ENCODE peak calls at places on chromosome 1, in ten cellular contexts. F is activated CD8-positive, alpha-beta T cell treated with anti-CD3 and anti-CD28 coated beads for 36 hours; Z is central memory CD8-positive, alpha-beta T cell; R is memory B cell; M is activated CD8-positive, alpha-beta memory T cell treated with anti-CD3 and anti-CD28 coated beads, Interleukin-2, amount 10 ng/mL, durations not matched to agents 7 days and 5 days; L is naive thymus-derived CD8-positive, alpha-beta T cell; K is activated T-helper 17 cell treated with anti-CD3 and anti-CD28 coated beads, Interleukin-2, amount 50 U/mL, for 72 hours; H is upper lobe of right lung; C is right cardiac atrium; W is heart left ventricle. X is an unnamed sample.

GRCh38 chr1:55039342-55040082 is at the start of gene PCSK9:
- ATAC-seq in R (no peak), Z (no peak), W (peak; percentile 50), M (peak; percentile 27), F (no peak), K (no peak), C (peak; percentile 50), L (no peak), H (peak; percentile 80), X (no peak)

GRCh38 chr1:211646566-211646965 is 28.9 kb downstream of the NEK2 start:
- ATAC-seq in F (no peak), H (no peak), Z (no peak), R (no peak), M (no peak), W (no peak), L (no peak), C (no peak), K (no peak), X (no peak)

GRCh38 chr1:11289064-11289463 is 16.1 kb downstream of the UBIAD1 start:
- ATAC-seq in L (no peak), Z (no peak), H (no peak), W (no peak), F (no peak), K (no peak), M (no peak), R (no peak), C (no peak), X (no peak)

GRCh38 chr1:42973304-42973703 is 14.6 kb upstream of the SLC2A1 start:
- ATAC-seq in R (no peak), C (peak; percentile 78), Z (no peak), F (no peak), W (peak; percentile 99), H (peak; percentile 10), M (no peak), K (no peak), L (no peak), X (no peak)

GRCh38 chr1:56773341-56774066 is 45.7 kb downstream of the FYB2 start:
- ATAC-seq in W (no peak), C (no peak), Z (no peak), F (no peak), R (no peak), M (no peak), H (no peak), K (peak; percentile 69), L (no peak), X (no peak)

GRCh38 chr1:9721606-9722377 is 70.3 kb downstream of the PIK3CD start:
- ATAC-seq in W (no peak), F (peak; percentile 43), R (peak; percentile 60), H (peak; percentile 5), C (no peak), K (no peak), Z (peak; percentile 16), L (peak; percentile 68), M (no peak), X (peak; percentile 36)

GRCh38 chr1:93013311-93014091 is 52.2 kb upstream of the DIPK1A start:
- ATAC-seq in L (no peak), C (no peak), Z (no peak), M (no peak), W (no peak), K (no peak), F (no peak), R (no peak), H (no peak), X (no peak)

GRCh38 chr1:198186916-198187580 is 30.2 kb downstream of the NEK7 start:
- ATAC-seq in M (no peak), F (no peak), W (peak; percentile 12), L (no peak), K (no peak), R (no peak), C (no peak), H (no peak), Z (no peak), X (no peak)

GRCh38 chr1:199510314-199510713 is 517.2 kb upstream of the NR5A2 start:
- ATAC-seq in W (no peak), M (no peak), Z (no peak), F (no peak), L (no peak), K (no peak), C (no peak), R (peak; percentile 37), H (no peak), X (no peak)

GRCh38 chr1:193431265-193431977 is 245.0 kb upstream of the B3GALT2 start:
- ATAC-seq in F (no peak), Z (no peak), M (no peak), R (no peak), W (no peak), L (no peak), K (peak; percentile 21), C (no peak), H (no peak), X (peak; percentile 64)

GRCh38 chr1:240000634-240001033 is 91.0 kb upstream of the FMN2 start:
- ATAC-seq in M (no peak), Z (no peak), L (no peak), F (no peak), R (no peak), K (no peak), C (no peak), H (no peak), W (no peak), X (no peak)